ENCODE peak calls at places on chromosomes 6 and 20, in six cellular contexts. Z, C, X, K, Y and L are unnamed samples.

GRCh38 chr6:100117680-100118079 is 123.7 kb upstream of the MCHR2 start:
- DNase-seq in C (no peak), K (no peak), Z (no peak), X (no peak), Y (no peak), L (no peak)

GRCh38 chr20:59031326-59032022 is 661 bp downstream of the ATP5F1E start:
- DNase-seq in Z (no peak), K (peak), Y (no peak), X (no peak), C (peak), L (no peak)

GRCh38 chr20:40668449-40669228 is 20.4 kb downstream of the MAFB start:
- DNase-seq in C (no peak), Z (no peak), K (peak), Y (peak), X (no peak), L (no peak)

GRCh38 chr20:33753763-33754162 is 22.0 kb downstream of the ZNF341 start:
- DNase-seq in Z (no peak), Y (peak), X (no peak), C (no peak), K (no peak), L (no peak)

GRCh38 chr6:26311012-26311384 is 54.0 kb upstream of the BTN3A2 start:
- DNase-seq in K (no peak), Z (no peak), Y (peak), C (peak), X (peak), L (no peak)

GRCh38 chr6:92510137-92510536 is 909.2 kb downstream of the EPHA7 start:
- DNase-seq in X (no peak), C (no peak), Y (peak), Z (no peak), K (no peak), L (no peak)

GRCh38 chr20:21397341-21398108 is at the start of gene NKX2-4:
- DNase-seq in C (no peak), K (no peak), X (peak), Z (no peak), Y (peak), L (no peak)

GRCh38 chr6:72286911-72287311 is 335.0 kb upstream of the KCNQ5 start:
- DNase-seq in C (peak), K (no peak), Y (peak), X (no peak), Z (no peak), L (no peak)

GRCh38 chr20:11267131-11267761 is 593.4 kb upstream of the JAG1 start:
- DNase-seq in Z (no peak), K (peak), Y (peak), X (no peak), C (peak), L (peak)

GRCh38 chr20:57708694-57709673 is 831 bp downstream of the PMEPA1 start:
- DNase-seq in Z (peak), X (peak), K (no peak), C (peak), Y (no peak), L (no peak)

GRCh38 chr6:132234356-132234755 is 166.9 kb downstream of the MOXD1 start:
- DNase-seq in C (no peak), Z (no peak), K (no peak), X (no peak), Y (no peak), L (no peak)

GRCh38 chr6:142429195-142429594 is 127.4 kb downstream of the ADGRG6 start:
- DNase-seq in Z (no peak), Y (no peak), K (no peak), C (no peak), X (no peak), L (no peak)

GRCh38 chr6:166659581-166659980 is 32.5 kb upstream of the RPS6KA2 start:
- DNase-seq in Y (no peak), Z (no peak), K (no peak), X (no peak), C (no peak), L (no peak)

GRCh38 chr6:73854998-73855718 is 159.2 kb downstream of the CD109 start:
- DNase-seq in Y (peak), C (peak), X (peak), Z (no peak), K (no peak), L (peak)

GRCh38 chr20:6868864-6869263 is 101.4 kb downstream of the BMP2 start:
- DNase-seq in Z (no peak), Y (no peak), C (no peak), K (no peak), X (peak), L (no peak)

GRCh38 chr6:40543133-40543532 is 44.0 kb downstream of the LRFN2 start:
- DNase-seq in Y (no peak), C (no peak), Z (no peak), X (no peak), K (no peak), L (no peak)

GRCh38 chr6:119073307-119074051 is 5.0 kb downstream of the FAM184A start:
- DNase-seq in Z (no peak), Y (no peak), C (no peak), K (no peak), X (no peak), L (no peak)

GRCh38 chr6:119137194-119138072 is 59.0 kb upstream of the FAM184A start:
- DNase-seq in C (peak), K (no peak), Z (peak), Y (peak), X (no peak), L (no peak)

GRCh38 chr6:28218312-28219248 is 6.5 kb upstream of the ZSCAN9 start:
- DNase-seq in Z (peak), K (no peak), C (peak), Y (peak), X (peak), L (peak)

GRCh38 chr20:46113071-46113470 is 5.0 kb upstream of the CD40 start:
- DNase-seq in K (peak), X (no peak), Y (no peak), Z (no peak), C (no peak), L (no peak)

GRCh38 chr6:3471286-3471685 is 14.4 kb upstream of the SLC22A23 start:
- DNase-seq in X (no peak), Z (no peak), K (no peak), Y (no peak), C (no peak), L (no peak)

GRCh38 chr20:43448748-43449535 is 8.8 kb upstream of the SRSF6 start:
- DNase-seq in Y (peak), K (peak), Z (peak), C (peak), X (peak), L (peak)

GRCh38 chr6:54617730-54618129 is 228.8 kb upstream of the FAM83B start:
- DNase-seq in C (peak), K (no peak), Z (no peak), Y (peak), X (no peak), L (no peak)

GRCh38 chr6:87174078-87174579 is 18.8 kb downstream of the ZNF292 start:
- DNase-seq in Z (no peak), C (no peak), X (no peak), Y (no peak), K (no peak), L (no peak)

GRCh38 chr20:58287638-58288037 is 21.9 kb upstream of the RAB22A start:
- DNase-seq in K (no peak), C (peak), X (no peak), Z (no peak), Y (no peak), L (no peak)

GRCh38 chr6:124659427-124659826 is 302.8 kb upstream of the RNF217 start:
- DNase-seq in C (no peak), Y (no peak), X (no peak), K (no peak), Z (no peak), L (no peak)
- TF ChIP-seq CTCF in C (no peak), Y (peak), X (no peak), K (no peak), Z (no peak), L (no peak)

DNA sequence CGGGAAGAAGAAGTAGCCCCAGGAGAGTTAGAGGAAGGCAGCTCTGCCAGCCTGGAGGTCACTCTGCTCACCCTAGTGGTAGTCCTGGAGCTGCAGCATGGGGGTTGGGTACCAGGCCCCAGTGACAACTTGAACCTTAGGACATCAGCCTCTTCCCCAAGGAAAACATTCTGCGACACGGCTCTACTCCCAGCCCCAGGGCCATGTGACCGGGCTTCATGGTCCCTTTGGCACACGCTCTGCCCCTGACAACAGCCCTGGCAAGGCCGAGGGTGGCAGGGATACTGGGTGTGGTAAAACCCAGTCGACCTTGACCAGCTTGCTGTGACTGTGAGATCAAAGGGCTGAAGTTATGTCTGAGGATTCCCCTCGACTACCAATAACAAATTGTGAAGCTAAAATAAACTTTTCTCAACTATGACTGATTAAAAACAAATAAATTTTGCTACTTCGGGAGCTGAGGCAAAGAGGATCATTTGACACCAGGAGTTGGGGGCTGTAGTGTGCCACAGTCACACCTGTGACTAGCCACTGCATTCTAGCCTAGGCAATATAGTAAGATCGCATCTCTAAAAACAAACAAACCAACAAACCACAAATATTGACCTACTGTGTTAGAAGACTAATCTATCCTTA is 24.4 kb upstream of the ARID1B start:
- DNase-seq in C (no peak), Z (peak), Y (no peak), K (no peak), X (peak), L (peak)
- TF ChIP-seq CTCF in C (peak), Z (no peak), Y (peak), K (no peak), X (peak), L (peak)

DNA sequence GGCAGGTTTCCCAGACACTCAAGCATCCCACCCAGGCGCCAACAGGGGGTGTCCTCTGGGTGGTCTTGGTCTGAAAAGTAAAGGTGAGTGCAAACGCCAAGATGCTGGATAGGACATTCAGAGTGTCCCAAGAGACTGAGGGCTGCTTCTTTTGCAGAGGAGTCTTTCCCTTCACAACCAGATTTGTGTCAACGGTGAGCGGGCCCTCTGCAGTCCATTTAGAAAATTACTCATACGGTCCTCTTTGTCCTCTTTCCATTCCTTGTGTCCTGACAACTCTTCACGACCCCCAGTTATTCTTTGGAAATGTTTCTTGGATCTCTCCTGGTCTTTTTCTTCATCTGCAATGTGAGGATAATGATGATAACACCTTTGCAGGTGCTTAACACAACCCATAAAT is 257.8 kb downstream of the CDC5L start:
- DNase-seq in C (no peak), K (no peak), Z (no peak), Y (no peak), X (no peak), L (no peak)
- TF ChIP-seq CTCF in C (no peak), K (no peak), Z (no peak), Y (peak), X (no peak), L (no peak)

DNA sequence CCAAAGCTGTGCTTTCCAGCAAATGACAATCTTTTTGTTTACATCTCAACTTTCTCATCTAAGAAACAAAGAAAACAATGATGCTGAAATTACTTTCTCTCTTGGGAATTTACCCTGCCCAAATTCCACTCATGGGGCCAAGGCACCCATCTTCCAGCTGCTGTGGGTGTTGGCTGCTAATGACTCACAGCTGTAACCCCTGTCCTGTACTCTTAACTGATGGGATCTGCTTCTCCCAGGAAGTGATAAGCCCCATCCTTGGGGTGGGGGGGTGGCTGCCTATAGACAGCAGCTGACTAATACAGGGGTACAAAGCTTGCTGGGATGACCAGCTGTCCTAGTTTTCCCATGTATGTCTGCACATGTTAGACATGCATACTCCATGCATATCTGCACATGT is 938.6 kb downstream of the C6orf118 start:
- DNase-seq in C (peak), Y (peak), X (no peak), K (no peak), Z (no peak), L (no peak)
- TF ChIP-seq CTCF in C (no peak), Y (no peak), X (no peak), K (no peak), Z (no peak), L (no peak)

DNA sequence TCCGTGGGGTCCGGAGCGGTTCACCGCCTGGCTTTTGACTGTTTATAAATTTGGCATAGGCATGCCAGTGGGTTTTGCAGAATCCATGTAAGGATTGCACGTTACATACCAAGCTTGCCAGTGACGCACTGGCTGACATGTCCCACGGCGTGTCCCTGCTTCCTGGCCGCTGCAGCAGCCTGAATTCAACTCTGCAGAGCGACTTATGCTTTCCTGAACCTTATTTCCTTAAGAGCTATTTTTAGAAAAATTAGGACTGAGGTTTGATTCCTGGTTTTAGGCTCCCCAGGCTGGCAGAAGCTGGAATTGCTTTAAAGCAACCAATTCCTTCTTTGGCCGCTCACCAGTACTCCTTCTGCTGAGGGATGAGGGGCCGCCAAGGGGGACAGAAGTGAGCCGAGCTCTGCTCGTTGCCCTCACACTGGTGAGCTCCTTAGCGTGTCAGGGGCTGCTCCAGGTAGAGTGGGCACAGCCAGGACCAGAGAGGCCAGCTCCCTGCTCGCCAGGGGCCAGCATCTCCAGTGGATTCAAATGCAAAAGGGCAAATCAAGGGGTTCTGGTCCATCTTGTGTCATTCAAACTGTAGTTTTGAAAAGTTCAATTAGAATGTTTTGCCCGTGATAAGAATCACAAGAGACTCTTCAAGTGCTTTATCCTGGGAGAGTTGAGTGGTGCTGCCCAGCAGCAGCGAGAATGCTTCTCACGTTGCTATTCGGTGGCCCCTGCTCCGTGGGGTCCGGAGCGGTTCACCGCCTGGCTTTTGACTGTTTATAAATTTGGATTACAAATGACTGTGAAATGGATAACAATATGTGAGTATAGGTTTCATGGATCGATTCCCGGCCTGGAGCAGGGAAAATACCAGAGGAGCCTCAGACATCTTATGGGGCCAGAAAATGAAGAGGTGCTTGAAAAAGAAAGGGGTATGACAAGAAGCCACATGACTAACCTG is 17.5 kb upstream of the IRF4 start:
- DNase-seq in X (no peak), Z (no peak), K (no peak), C (peak), Y (no peak), L (no peak)
- TF ChIP-seq CTCF in X (no peak), Z (no peak), K (no peak), C (peak), Y (peak), L (no peak)

GRCh38 chr6:16397623-16398022 is 159.2 kb downstream of the GMPR start:
- DNase-seq in Z (no peak), X (no peak), K (no peak), Y (peak), C (no peak), L (no peak)
- TF ChIP-seq CTCF in Z (no peak), X (no peak), K (no peak), Y (no peak), C (no peak), L (no peak)

GRCh38 chr6:127382413-127382812 is 39.0 kb upstream of the ECHDC1 start:
- DNase-seq in Z (no peak), Y (no peak), C (no peak), X (no peak), K (no peak), L (no peak)
- TF ChIP-seq CTCF in Z (no peak), Y (no peak), C (no peak), X (no peak), K (no peak), L (no peak)